ENCODE peak calls at places on chromosomes 4 and X, in seven cellular contexts. T is GM13977, Z is NCI-H510A, D is tibial artery, L is right lobe of liver, F is Panc1, N is K562. C is an unnamed sample.

GRCh38 chr4:16109256-16109655 is 25.4 kb upstream of the PROM1 start:
- DNase-seq in L (no peak), T (no peak), N (no peak), F (no peak), Z (no peak), D (no peak), C (no peak)

GRCh38 chr4:169229571-169230028 is 41.2 kb downstream of the SH3RF1 start:
- DNase-seq in N (no peak), Z (no peak), F (peak; percentile 69), D (peak; percentile 37), L (no peak), T (no peak), C (no peak)

GRCh38 chr4:109548655-109549054 is 11.4 kb upstream of the MCUB start:
- DNase-seq in F (no peak), N (no peak), L (no peak), D (peak; percentile 31), Z (no peak), T (no peak), C (no peak)

GRCh38 chr4:66777097-66777496 is 768.2 kb downstream of the CENPC start:
- DNase-seq in T (no peak), D (no peak), Z (no peak), F (no peak), L (no peak), N (no peak), C (no peak)

GRCh38 chrX:152884171-152884570 is 13.7 kb upstream of the ZNF185 start:
- DNase-seq in Z (no peak), N (peak; percentile 17), F (no peak), L (no peak), D (no peak), T (no peak), C (no peak)

GRCh38 chr4:134551348-134551747 is 349.8 kb upstream of the PABPC4L start:
- DNase-seq in L (no peak), F (no peak), N (no peak), T (no peak), Z (no peak), D (no peak), C (no peak)

GRCh38 chr4:148333265-148333664 is 108.9 kb downstream of the NR3C2 start:
- DNase-seq in L (no peak), Z (no peak), D (no peak), T (no peak), F (no peak), N (no peak), C (no peak)

GRCh38 chrX:103175944-103176753 is 38.8 kb upstream of the BEX4 start:
- DNase-seq in N (peak; percentile 67), D (peak; percentile 65), F (no peak), Z (no peak), T (peak; percentile 60), L (peak; percentile 48), C (peak; percentile 58)

GRCh38 chr4:185265942-185266341 is 56.5 kb downstream of the SNX25 start:
- DNase-seq in N (no peak), L (no peak), Z (no peak), F (no peak), T (peak; percentile 20), D (no peak), C (no peak)

GRCh38 chrX:7399373-7399772 is 251.4 kb upstream of the PUDP start:
- DNase-seq in F (no peak), Z (no peak), D (no peak), T (no peak), L (no peak), N (no peak), C (no peak)

GRCh38 chr4:109424093-109424818 is 9.4 kb upstream of the SEC24B start:
- DNase-seq in D (no peak), T (no peak), F (no peak), Z (no peak), L (no peak), N (peak; percentile 59), C (no peak)

GRCh38 chr4:184103755-184104367 is 113.8 kb downstream of the ENPP6 start:
- DNase-seq in D (no peak), T (no peak), Z (no peak), N (no peak), L (no peak), F (no peak), C (no peak)

GRCh38 chrX:153638041-153638371 is 9.0 kb upstream of the DUSP9 start:
- DNase-seq in N (no peak), F (no peak), L (no peak), D (no peak), T (peak; percentile 11), Z (no peak), C (no peak)

GRCh38 chr4:173038192-173038896 is 130.3 kb upstream of the GALNT7 start:
- DNase-seq in F (no peak), N (no peak), Z (no peak), T (no peak), D (no peak), L (no peak), C (no peak)

GRCh38 chrX:119015407-119016242 is 41.2 kb downstream of the LONRF3 start:
- DNase-seq in Z (no peak), N (peak; percentile 56), L (peak; percentile 78), D (peak; percentile 53), T (peak; percentile 31), F (peak; percentile 82), C (peak; percentile 4)

GRCh38 chr4:139798456-139798855 is 132.8 kb downstream of the MGST2 start:
- DNase-seq in L (no peak), T (no peak), N (no peak), Z (no peak), F (no peak), D (no peak), C (no peak)

GRCh38 chr4:139734201-139734874 is 68.7 kb downstream of the MGST2 start:
- DNase-seq in T (no peak), Z (no peak), L (no peak), D (peak; percentile 45), F (no peak), N (no peak), C (no peak)

GRCh38 chr4:78298618-78299017 is 241.5 kb downstream of the FRAS1 start:
- DNase-seq in T (no peak), F (no peak), D (no peak), N (no peak), Z (no peak), L (no peak), C (no peak)

GRCh38 chr4:110208419-110208818 is 10.0 kb upstream of the ELOVL6 start:
- DNase-seq in T (no peak), N (no peak), F (no peak), Z (no peak), L (no peak), D (no peak), C (no peak)

GRCh38 chrX:132030264-132030663 is 7.2 kb downstream of the STK26 start:
- DNase-seq in N (no peak), T (no peak), Z (no peak), D (no peak), F (no peak), L (no peak), C (no peak)

C was measured in mucosa of descending colon.